ENCODE peak calls at places on chromosomes 3 and 15, in five cellular contexts. One of them, this sample, is unnamed.

GRCh38 chr3:154059798-154060197 is 61.4 kb upstream of the ARHGEF26 start:
- DNase-seq in colonic mucosa: no peak
- DNase-seq in glutamatergic neuron: no peak
- DNase-seq in H1: no peak
- DNase-seq in HFFc6: no peak
- DNase-seq in this sample: peak; percentile 4

GRCh38 chr15:41981373-41982132 is 9.2 kb upstream of the EHD4 start:
- DNase-seq in colonic mucosa: no peak
- DNase-seq in HFFc6: no peak
- DNase-seq in H1: no peak
- DNase-seq in glutamatergic neuron: no peak
- DNase-seq in this sample: no peak

GRCh38 chr3:194565597-194566190 is 67.5 kb downstream of the TMEM44 start:
- DNase-seq in glutamatergic neuron: no peak
- DNase-seq in H1: no peak
- DNase-seq in HFFc6: peak; percentile 64
- DNase-seq in colonic mucosa: no peak
- DNase-seq in this sample: no peak

GRCh38 chr3:156553705-156554356 is 1.1 kb downstream of the SSR3 start:
- DNase-seq in HFFc6: peak; percentile 76
- DNase-seq in H1: no peak
- DNase-seq in glutamatergic neuron: no peak
- DNase-seq in colonic mucosa: peak; percentile 29
- DNase-seq in this sample: peak; percentile 23

GRCh38 chr3:115428825-115429224 is 194.5 kb upstream of the GAP43 start:
- DNase-seq in HFFc6: no peak
- DNase-seq in H1: no peak
- DNase-seq in glutamatergic neuron: no peak
- DNase-seq in colonic mucosa: no peak
- DNase-seq in this sample: no peak

GRCh38 chr3:195407511-195408409 is 35.1 kb downstream of the ACAP2 start:
- DNase-seq in colonic mucosa: no peak
- DNase-seq in HFFc6: no peak
- DNase-seq in H1: no peak
- DNase-seq in glutamatergic neuron: no peak
- DNase-seq in this sample: no peak

GRCh38 chr3:15531346-15531745 is 9.8 kb upstream of the COLQ start:
- DNase-seq in H1: no peak
- DNase-seq in glutamatergic neuron: no peak
- DNase-seq in colonic mucosa: no peak
- DNase-seq in HFFc6: no peak
- DNase-seq in this sample: no peak

GRCh38 chr3:60746690-60747416 is 504.4 kb downstream of the FHIT start:
- DNase-seq in HFFc6: no peak
- DNase-seq in colonic mucosa: no peak
- DNase-seq in glutamatergic neuron: no peak
- DNase-seq in H1: no peak
- DNase-seq in this sample: no peak

GRCh38 chr15:80709542-80709941 is 14.4 kb downstream of the ABHD17C start:
- DNase-seq in colonic mucosa: peak; percentile 89
- DNase-seq in H1: no peak
- DNase-seq in HFFc6: no peak
- DNase-seq in glutamatergic neuron: no peak
- DNase-seq in this sample: peak; percentile 88

GRCh38 chr3:115194461-115194860 is 47.4 kb upstream of the ZBTB20 start:
- DNase-seq in H1: no peak
- DNase-seq in HFFc6: no peak
- DNase-seq in glutamatergic neuron: no peak
- DNase-seq in colonic mucosa: no peak
- DNase-seq in this sample: no peak

GRCh38 chr3:190558796-190559195 is 44.9 kb downstream of the IL1RAP start:
- DNase-seq in H1: no peak
- DNase-seq in colonic mucosa: no peak
- DNase-seq in glutamatergic neuron: no peak
- DNase-seq in HFFc6: no peak
- DNase-seq in this sample: no peak

GRCh38 chr3:46812237-46812791 is 50.9 kb downstream of the MYL3 start:
- DNase-seq in glutamatergic neuron: peak; percentile 80
- DNase-seq in HFFc6: no peak
- DNase-seq in colonic mucosa: peak; percentile 78
- DNase-seq in H1: peak; percentile 34
- DNase-seq in this sample: peak; percentile 60

GRCh38 chr15:56821721-56822425 is 88.6 kb upstream of the ZNF280D start:
- DNase-seq in colonic mucosa: peak; percentile 71
- DNase-seq in HFFc6: peak; percentile 63
- DNase-seq in glutamatergic neuron: peak; percentile 62
- DNase-seq in H1: no peak
- DNase-seq in this sample: peak; percentile 73

GRCh38 chr15:34147371-34148140 is 45.7 kb downstream of the PGBD4 start:
- DNase-seq in colonic mucosa: no peak
- DNase-seq in glutamatergic neuron: no peak
- DNase-seq in H1: no peak
- DNase-seq in HFFc6: no peak
- DNase-seq in this sample: no peak

GRCh38 chr15:84034831-84035753 is 200.5 kb upstream of the GOLGA6L4 start:
- DNase-seq in colonic mucosa: no peak
- DNase-seq in glutamatergic neuron: no peak
- DNase-seq in HFFc6: no peak
- DNase-seq in H1: no peak
- DNase-seq in this sample: peak; percentile 4

GRCh38 chr15:84973492-84974460 is 7.9 kb upstream of the PDE8A start:
- DNase-seq in H1: no peak
- DNase-seq in HFFc6: no peak
- DNase-seq in colonic mucosa: no peak
- DNase-seq in glutamatergic neuron: no peak
- DNase-seq in this sample: no peak

GRCh38 chr15:29681946-29682345 is 140.3 kb downstream of the TJP1 start:
- DNase-seq in H1: no peak
- DNase-seq in HFFc6: no peak
- DNase-seq in colonic mucosa: no peak
- DNase-seq in glutamatergic neuron: peak; percentile 63
- DNase-seq in this sample: no peak

GRCh38 chr3:171333784-171334464 is 126.3 kb downstream of the TNIK start:
- DNase-seq in glutamatergic neuron: no peak
- DNase-seq in HFFc6: no peak
- DNase-seq in H1: no peak
- DNase-seq in colonic mucosa: no peak
- DNase-seq in this sample: no peak

GRCh38 chr3:15647629-15648167 is 46.2 kb downstream of the BTD start:
- DNase-seq in glutamatergic neuron: no peak
- DNase-seq in colonic mucosa: peak; percentile 32
- DNase-seq in H1: no peak
- DNase-seq in HFFc6: peak; percentile 87
- DNase-seq in this sample: peak; percentile 38

GRCh38 chr3:114706591-114707224 is 412.9 kb downstream of the TIGIT start:
- DNase-seq in HFFc6: peak; percentile 31
- DNase-seq in glutamatergic neuron: no peak
- DNase-seq in colonic mucosa: peak; percentile 28
- DNase-seq in H1: no peak
- DNase-seq in this sample: peak; percentile 63

GRCh38 chr3:64673159-64673715 is 14.6 kb downstream of the ADAMTS9 start:
- DNase-seq in colonic mucosa: no peak
- DNase-seq in HFFc6: no peak
- DNase-seq in H1: no peak
- DNase-seq in glutamatergic neuron: no peak
- DNase-seq in this sample: no peak

GRCh38 chr3:122962149-122962548 is 65.4 kb downstream of the SEMA5B start:
- DNase-seq in H1: no peak
- DNase-seq in colonic mucosa: no peak
- DNase-seq in glutamatergic neuron: no peak
- DNase-seq in HFFc6: no peak
- DNase-seq in this sample: no peak

GRCh38 chr3:55202320-55202719 is 274.5 kb upstream of the LRTM1 start:
- DNase-seq in glutamatergic neuron: no peak
- DNase-seq in H1: no peak
- DNase-seq in colonic mucosa: no peak
- DNase-seq in HFFc6: peak; percentile 85
- DNase-seq in this sample: no peak

GRCh38 chr3:180755553-180755952 is 76.3 kb upstream of the CCDC39 start:
- DNase-seq in H1: no peak
- DNase-seq in HFFc6: no peak
- DNase-seq in colonic mucosa: no peak
- DNase-seq in glutamatergic neuron: no peak
- DNase-seq in this sample: no peak

GRCh38 chr3:126961191-126961790 is 21.6 kb upstream of the PLXNA1 start:
- DNase-seq in colonic mucosa: peak; percentile 68
- DNase-seq in H1: no peak
- DNase-seq in HFFc6: no peak
- DNase-seq in glutamatergic neuron: peak; percentile 15
- DNase-seq in this sample: no peak

GRCh38 chr3:69255928-69256327 is 130.0 kb downstream of the FRMD4B start:
- DNase-seq in glutamatergic neuron: no peak
- DNase-seq in colonic mucosa: no peak
- DNase-seq in HFFc6: no peak
- DNase-seq in H1: no peak
- DNase-seq in this sample: peak; percentile 70

GRCh38 chr3:158381274-158381868 is 189.6 kb upstream of the MLF1 start:
- DNase-seq in glutamatergic neuron: no peak
- DNase-seq in H1: no peak
- DNase-seq in HFFc6: no peak
- DNase-seq in colonic mucosa: no peak
- DNase-seq in this sample: peak; percentile 3